ENCODE peak calls at places on chromosome 6, in nine cellular contexts. One of them, this sample, is unnamed.

GRCh38 chr6:133854167-133854632 is 34.7 kb upstream of the TCF21 start:
- DNase-seq in neuronal stem cell: peak; percentile 31
- DNase-seq in fibroblast of mammary gland: no peak
- DNase-seq in GM23248: no peak
- DNase-seq in stomach: no peak
- DNase-seq in brain microvascular endothelial cell: no peak
- DNase-seq in cardiac muscle cell: no peak
- DNase-seq in neural progenitor cell: peak; percentile 49
- DNase-seq in OCI-LY7: no peak
- DNase-seq in this sample: no peak

GRCh38 chr6:35194390-35194789 is 19.4 kb upstream of the SCUBE3 start:
- DNase-seq in cardiac muscle cell: no peak
- DNase-seq in neuronal stem cell: no peak
- DNase-seq in brain microvascular endothelial cell: no peak
- DNase-seq in stomach: no peak
- DNase-seq in OCI-LY7: no peak
- DNase-seq in neural progenitor cell: no peak
- DNase-seq in fibroblast of mammary gland: no peak
- DNase-seq in GM23248: no peak
- DNase-seq in this sample: no peak

GRCh38 chr6:39882567-39882953 is 51.7 kb downstream of the MOCS1 start:
- DNase-seq in neuronal stem cell: no peak
- DNase-seq in fibroblast of mammary gland: peak; percentile 91
- DNase-seq in brain microvascular endothelial cell: peak; percentile 98
- DNase-seq in neural progenitor cell: no peak
- DNase-seq in GM23248: peak; percentile 76
- DNase-seq in cardiac muscle cell: peak; percentile 99
- DNase-seq in OCI-LY7: no peak
- DNase-seq in stomach: no peak
- DNase-seq in this sample: peak; percentile 41

GRCh38 chr6:37784585-37784967 is 35.0 kb upstream of the ZFAND3 start:
- DNase-seq in brain microvascular endothelial cell: no peak
- DNase-seq in neuronal stem cell: no peak
- DNase-seq in fibroblast of mammary gland: peak; percentile 24
- DNase-seq in OCI-LY7: no peak
- DNase-seq in stomach: no peak
- DNase-seq in cardiac muscle cell: no peak
- DNase-seq in GM23248: peak; percentile 41
- DNase-seq in neural progenitor cell: peak; percentile 36
- DNase-seq in this sample: no peak

GRCh38 chr6:170187669-170188566 is 103.0 kb downstream of the DLL1 start:
- DNase-seq in GM23248: no peak
- DNase-seq in neural progenitor cell: no peak
- DNase-seq in brain microvascular endothelial cell: no peak
- DNase-seq in neuronal stem cell: no peak
- DNase-seq in OCI-LY7: no peak
- DNase-seq in cardiac muscle cell: no peak
- DNase-seq in stomach: no peak
- DNase-seq in fibroblast of mammary gland: no peak
- DNase-seq in this sample: no peak

GRCh38 chr6:37612475-37612874 is 85.2 kb downstream of the MDGA1 start:
- DNase-seq in cardiac muscle cell: no peak
- DNase-seq in stomach: no peak
- DNase-seq in OCI-LY7: no peak
- DNase-seq in neuronal stem cell: no peak
- DNase-seq in neural progenitor cell: no peak
- DNase-seq in fibroblast of mammary gland: peak; percentile 9
- DNase-seq in brain microvascular endothelial cell: no peak
- DNase-seq in GM23248: peak; percentile 57
- DNase-seq in this sample: no peak

GRCh38 chr6:25232478-25232877 is 46.7 kb upstream of the CARMIL1 start:
- DNase-seq in brain microvascular endothelial cell: no peak
- DNase-seq in neural progenitor cell: no peak
- DNase-seq in OCI-LY7: no peak
- DNase-seq in fibroblast of mammary gland: peak; percentile 94
- DNase-seq in cardiac muscle cell: no peak
- DNase-seq in stomach: no peak
- DNase-seq in neuronal stem cell: no peak
- DNase-seq in GM23248: peak; percentile 77
- DNase-seq in this sample: no peak

GRCh38 chr6:49913656-49914055 is 47.3 kb upstream of the CRISP1 start:
- DNase-seq in fibroblast of mammary gland: no peak
- DNase-seq in neuronal stem cell: no peak
- DNase-seq in GM23248: no peak
- DNase-seq in cardiac muscle cell: no peak
- DNase-seq in brain microvascular endothelial cell: no peak
- DNase-seq in stomach: no peak
- DNase-seq in neural progenitor cell: no peak
- DNase-seq in OCI-LY7: no peak
- DNase-seq in this sample: no peak

DNA sequence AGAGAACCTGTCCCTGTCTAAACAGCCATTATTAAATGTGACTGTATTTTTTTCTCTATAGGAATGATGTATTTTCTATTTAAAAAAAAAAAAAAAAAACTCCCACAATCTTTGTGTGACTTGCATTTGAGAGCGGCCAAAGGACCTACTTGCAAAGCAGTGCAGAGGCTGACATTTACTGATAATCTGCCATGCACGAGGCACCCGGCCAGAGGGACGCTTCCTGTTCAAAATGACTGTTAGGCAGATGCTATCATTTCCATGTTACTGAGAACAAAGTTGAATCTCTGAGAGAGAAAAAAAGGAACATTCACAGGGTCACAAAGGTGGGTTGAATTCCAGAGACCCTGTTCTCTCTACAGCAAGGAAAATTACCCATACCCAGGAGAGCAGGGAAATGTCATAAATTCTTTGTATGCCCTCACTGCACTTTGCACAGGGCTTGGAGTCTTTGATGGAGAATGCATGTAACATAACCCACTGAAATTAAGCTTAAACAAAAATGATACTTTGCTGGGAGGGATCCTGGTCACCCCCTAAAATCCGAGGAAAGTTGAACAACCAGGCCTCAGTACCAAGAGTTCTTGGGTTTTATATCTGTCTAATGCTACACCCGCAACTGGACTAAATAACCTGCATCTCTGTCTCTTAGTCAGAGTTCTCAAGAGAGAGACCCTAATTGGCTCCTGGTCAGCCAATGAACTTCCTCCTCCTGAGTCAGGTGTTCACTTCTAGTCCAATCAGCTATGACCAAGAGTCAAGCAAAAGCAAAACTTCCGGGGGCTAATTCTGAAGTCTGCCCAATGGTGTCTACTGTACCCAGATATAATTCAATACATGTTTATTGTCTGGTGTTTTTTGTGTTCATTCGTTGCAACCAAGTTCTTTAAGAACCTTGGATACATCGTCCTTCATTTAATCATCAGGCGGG is 61.2 kb downstream of the GCLC start:
- DNase-seq in brain microvascular endothelial cell: no peak
- DNase-seq in OCI-LY7: peak; percentile 7
- DNase-seq in neural progenitor cell: no peak
- DNase-seq in stomach: no peak
- DNase-seq in neuronal stem cell: no peak
- DNase-seq in cardiac muscle cell: peak; percentile 55
- DNase-seq in fibroblast of mammary gland: peak; percentile 42
- DNase-seq in GM23248: peak; percentile 38
- DNase-seq in this sample: no peak
- H3K4me3 ChIP-seq in brain microvascular endothelial cell: no peak overlapping the region
- H3K4me3 ChIP-seq in OCI-LY7: no peak overlapping the region
- H3K4me3 ChIP-seq in neural progenitor cell: no peak overlapping the region
- H3K4me3 ChIP-seq in stomach: no peak overlapping the region
- H3K4me3 ChIP-seq in neuronal stem cell: no peak overlapping the region
- H3K4me3 ChIP-seq in cardiac muscle cell: no peak overlapping the region
- H3K4me3 ChIP-seq in fibroblast of mammary gland: no peak overlapping the region
- H3K4me3 ChIP-seq in GM23248: no peak overlapping the region
- H3K4me3 ChIP-seq in this sample: no peak overlapping the region

DNA sequence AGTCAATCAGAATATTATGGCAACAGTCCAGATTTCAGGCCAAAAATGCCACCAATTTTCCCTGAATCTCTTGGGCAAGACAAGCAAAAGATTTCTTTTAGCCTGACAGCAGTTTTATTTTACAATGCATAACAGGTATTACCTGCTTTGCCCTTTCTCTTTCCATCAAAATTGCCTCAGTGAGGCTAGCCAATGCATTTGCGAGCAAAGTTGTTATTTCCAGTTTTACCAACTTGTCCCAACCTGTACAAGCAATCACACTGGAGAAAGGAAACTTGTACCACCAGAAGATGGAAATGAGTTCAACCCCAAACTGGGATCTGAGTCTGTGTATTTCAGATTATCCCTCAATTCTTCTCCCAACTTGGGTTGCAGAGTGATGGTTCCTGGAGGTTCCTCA is 279.9 kb upstream of the CDYL start:
- DNase-seq in cardiac muscle cell: no peak
- DNase-seq in OCI-LY7: no peak
- DNase-seq in stomach: no peak
- DNase-seq in GM23248: no peak
- DNase-seq in brain microvascular endothelial cell: no peak
- DNase-seq in fibroblast of mammary gland: no peak
- DNase-seq in neuronal stem cell: no peak
- DNase-seq in neural progenitor cell: no peak
- DNase-seq in this sample: no peak
- H3K4me3 ChIP-seq in cardiac muscle cell: no peak overlapping the region
- H3K4me3 ChIP-seq in OCI-LY7: no peak overlapping the region
- H3K4me3 ChIP-seq in stomach: no peak overlapping the region
- H3K4me3 ChIP-seq in GM23248: no peak overlapping the region
- H3K4me3 ChIP-seq in brain microvascular endothelial cell: no peak overlapping the region
- H3K4me3 ChIP-seq in fibroblast of mammary gland: no peak overlapping the region
- H3K4me3 ChIP-seq in neuronal stem cell: no peak overlapping the region
- H3K4me3 ChIP-seq in neural progenitor cell: no peak overlapping the region
- H3K4me3 ChIP-seq in this sample: no peak overlapping the region

DNA sequence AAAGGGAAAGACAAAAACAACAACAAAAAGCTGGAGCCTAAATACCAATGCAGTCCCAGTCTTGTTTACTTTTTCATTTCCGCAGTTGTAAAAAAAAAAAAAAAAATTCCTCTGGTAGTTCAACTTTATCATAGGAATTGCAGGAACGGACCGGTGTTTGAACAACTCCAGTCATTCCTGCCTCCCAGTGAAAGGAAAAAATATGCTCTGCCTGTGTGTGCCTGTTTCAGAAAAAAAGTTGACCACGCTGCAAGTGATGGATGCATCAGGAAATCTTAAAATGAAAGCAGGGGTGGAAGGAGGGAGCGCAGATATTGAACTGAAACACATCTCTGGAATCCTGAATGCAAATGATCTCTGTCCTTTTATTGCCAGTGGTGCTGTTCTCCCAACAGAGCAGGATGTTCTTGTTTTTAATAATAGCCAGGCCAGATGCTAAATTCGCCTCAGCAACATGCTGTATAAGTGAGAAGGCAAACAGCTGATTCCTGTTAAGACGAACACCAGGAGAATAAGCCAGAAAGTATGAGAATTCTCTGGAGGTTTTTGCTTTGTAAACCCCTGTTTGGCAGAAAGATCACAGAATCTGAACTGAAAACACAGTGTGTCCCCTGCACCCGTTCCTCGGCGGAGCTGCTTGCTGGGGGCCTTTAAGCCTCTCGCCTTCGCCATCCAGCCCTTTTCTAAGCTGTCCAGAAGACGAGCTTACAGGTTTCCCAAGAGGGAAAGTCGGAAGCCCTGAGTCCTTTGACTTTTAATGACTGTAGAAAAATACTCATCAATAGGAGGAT is 178.4 kb upstream of the SUPT3H start:
- DNase-seq in neural progenitor cell: peak; percentile 16
- DNase-seq in cardiac muscle cell: peak; percentile 61
- DNase-seq in fibroblast of mammary gland: peak; percentile 93
- DNase-seq in OCI-LY7: no peak
- DNase-seq in GM23248: peak; percentile 60
- DNase-seq in brain microvascular endothelial cell: peak; percentile 12
- DNase-seq in neuronal stem cell: no peak
- DNase-seq in stomach: no peak
- DNase-seq in this sample: no peak
- H3K4me3 ChIP-seq in neural progenitor cell: no peak overlapping the region
- H3K4me3 ChIP-seq in cardiac muscle cell: no peak overlapping the region
- H3K4me3 ChIP-seq in fibroblast of mammary gland: peak overlapping the region; percentile 26
- H3K4me3 ChIP-seq in OCI-LY7: no peak overlapping the region
- H3K4me3 ChIP-seq in GM23248: peak overlapping the region; percentile 69
- H3K4me3 ChIP-seq in brain microvascular endothelial cell: peak overlapping the region; percentile 35
- H3K4me3 ChIP-seq in neuronal stem cell: no peak overlapping the region
- H3K4me3 ChIP-seq in stomach: no peak overlapping the region
- H3K4me3 ChIP-seq in this sample: no peak overlapping the region

GRCh38 chr6:41575598-41575997 is 29.4 kb downstream of the FOXP4 start:
- DNase-seq in OCI-LY7: no peak
- DNase-seq in brain microvascular endothelial cell: no peak
- DNase-seq in fibroblast of mammary gland: no peak
- DNase-seq in neural progenitor cell: no peak
- DNase-seq in neuronal stem cell: no peak
- DNase-seq in cardiac muscle cell: no peak
- DNase-seq in stomach: no peak
- DNase-seq in GM23248: no peak
- DNase-seq in this sample: no peak

GRCh38 chr6:41578714-41579610 is 32.8 kb downstream of the FOXP4 start:
- DNase-seq in GM23248: no peak
- DNase-seq in fibroblast of mammary gland: no peak
- DNase-seq in OCI-LY7: no peak
- DNase-seq in neuronal stem cell: peak; percentile 82
- DNase-seq in cardiac muscle cell: peak; percentile 39
- DNase-seq in neural progenitor cell: peak; percentile 91
- DNase-seq in brain microvascular endothelial cell: no peak
- DNase-seq in stomach: no peak
- DNase-seq in this sample: no peak

GRCh38 chr6:41577356-41577864 is 31.2 kb downstream of the FOXP4 start:
- DNase-seq in GM23248: no peak
- DNase-seq in neural progenitor cell: no peak
- DNase-seq in cardiac muscle cell: no peak
- DNase-seq in OCI-LY7: no peak
- DNase-seq in fibroblast of mammary gland: no peak
- DNase-seq in neuronal stem cell: no peak
- DNase-seq in brain microvascular endothelial cell: no peak
- DNase-seq in stomach: no peak
- DNase-seq in this sample: no peak

GRCh38 chr6:41576667-41577066 is 30.5 kb downstream of the FOXP4 start:
- DNase-seq in neural progenitor cell: no peak
- DNase-seq in neuronal stem cell: no peak
- DNase-seq in brain microvascular endothelial cell: no peak
- DNase-seq in GM23248: no peak
- DNase-seq in fibroblast of mammary gland: no peak
- DNase-seq in stomach: no peak
- DNase-seq in cardiac muscle cell: no peak
- DNase-seq in OCI-LY7: no peak
- DNase-seq in this sample: no peak

DNA sequence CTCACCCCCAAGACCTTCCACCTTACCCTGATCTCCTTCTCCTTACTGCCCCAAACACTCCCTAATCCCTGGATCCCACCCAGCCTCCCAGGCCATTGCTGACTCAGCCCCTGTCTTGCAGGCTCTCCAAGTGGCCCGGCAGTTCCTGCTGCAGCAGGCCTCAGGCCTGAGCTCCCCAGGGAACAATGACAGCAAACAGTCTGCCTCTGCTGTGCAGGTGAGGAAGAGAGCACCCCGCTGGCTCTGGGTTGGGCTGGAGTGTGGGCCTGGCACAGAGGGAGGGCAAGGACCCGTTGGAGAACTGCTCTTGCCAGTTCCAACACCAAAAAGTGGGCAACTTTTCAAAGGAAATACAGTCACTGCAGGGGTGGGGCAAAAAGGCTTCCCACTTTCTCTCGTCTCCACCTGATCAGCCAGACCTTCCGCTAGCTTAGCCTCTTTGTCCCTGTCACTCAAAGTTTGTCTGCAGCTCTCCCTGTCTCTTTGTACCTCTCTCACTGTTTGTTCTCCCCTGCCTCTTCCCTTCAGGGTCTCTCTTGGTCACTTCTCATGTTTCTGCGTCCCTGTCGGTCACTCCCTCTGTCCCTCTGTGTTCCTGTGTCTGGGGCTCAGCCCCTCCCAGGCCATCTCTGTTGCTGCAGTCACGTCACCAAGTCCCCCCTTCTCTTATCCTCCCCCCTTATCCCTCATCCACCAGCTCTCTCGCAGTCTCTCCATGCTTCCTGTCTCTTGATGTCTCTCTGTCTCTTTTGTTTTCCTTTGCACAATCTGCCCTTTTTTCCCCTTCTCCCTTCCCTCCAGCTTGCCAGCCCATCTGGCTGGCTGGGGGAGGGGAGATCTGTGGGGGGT is 31.9 kb downstream of the FOXP4 start:
- DNase-seq in cardiac muscle cell: peak; percentile 48
- DNase-seq in fibroblast of mammary gland: peak; percentile 51
- DNase-seq in OCI-LY7: no peak
- DNase-seq in brain microvascular endothelial cell: no peak
- DNase-seq in neural progenitor cell: peak; percentile 88
- DNase-seq in stomach: peak; percentile 74
- DNase-seq in GM23248: peak; percentile 67
- DNase-seq in neuronal stem cell: peak; percentile 89
- DNase-seq in this sample: no peak
- H3K4me3 ChIP-seq in cardiac muscle cell: no peak overlapping the region
- H3K4me3 ChIP-seq in fibroblast of mammary gland: no peak overlapping the region
- H3K4me3 ChIP-seq in OCI-LY7: no peak overlapping the region
- H3K4me3 ChIP-seq in brain microvascular endothelial cell: no peak overlapping the region
- H3K4me3 ChIP-seq in neural progenitor cell: peak overlapping the region; percentile 27
- H3K4me3 ChIP-seq in stomach: no peak overlapping the region
- H3K4me3 ChIP-seq in GM23248: no peak overlapping the region
- H3K4me3 ChIP-seq in neuronal stem cell: no peak overlapping the region
- H3K4me3 ChIP-seq in this sample: no peak overlapping the region

This sample was measured in epithelial cell of proximal tubule.